ENCODE peak calls at places on chromosome 3, in five cellular contexts. B is NCI-H1417, I is OCI-M1, Y is KBM-7, G is uterus. W is an unnamed sample.

GRCh38 chr3:5463986-5464385 is 276.5 kb downstream of the EDEM1 start:
- DNase-seq in B (no peak), I (peak), Y (peak), G (no peak), W (no peak)

GRCh38 chr3:47455806-47456452 is 19.8 kb downstream of the SCAP start:
- DNase-seq in B (no peak), I (no peak), Y (no peak), G (no peak), W (no peak)

GRCh38 chr3:113985526-113985925 is 37.7 kb downstream of the ZDHHC23 start:
- DNase-seq in B (no peak), I (peak), Y (peak), G (no peak), W (no peak)

GRCh38 chr3:26763723-26764122 is 141.2 kb downstream of the LRRC3B start:
- DNase-seq in B (no peak), I (no peak), Y (no peak), G (no peak), W (no peak)

GRCh38 chr3:179921500-179921899 is 115.2 kb downstream of the PEX5L start:
- DNase-seq in B (no peak), I (no peak), Y (no peak), G (no peak), W (no peak)

GRCh38 chr3:98885851-98886250 is 15.6 kb downstream of the DCBLD2 start:
- DNase-seq in B (no peak), I (no peak), Y (no peak), G (no peak), W (no peak)

GRCh38 chr3:49701388-49702077 is 12.2 kb downstream of the RNF123 start:
- DNase-seq in B (no peak), I (no peak), Y (no peak), G (no peak), W (no peak)

GRCh38 chr3:25468866-25469319 is 40.8 kb downstream of the RARB start:
- DNase-seq in B (no peak), I (no peak), Y (no peak), G (peak), W (peak)

GRCh38 chr3:185939721-185940120 is 1.9 kb upstream of the TRA2B start:
- DNase-seq in B (no peak), I (no peak), Y (no peak), G (no peak), W (no peak)

GRCh38 chr3:194006-194405 is 2.6 kb upstream of the CHL1 start:
- DNase-seq in B (no peak), I (no peak), Y (no peak), G (no peak), W (no peak)

GRCh38 chr3:168220609-168221008 is 124.9 kb upstream of the GOLIM4 start:
- DNase-seq in B (no peak), I (no peak), Y (no peak), G (no peak), W (peak)

GRCh38 chr3:129051776-129052400 is 8.7 kb upstream of the GP9 start:
- DNase-seq in B (peak), I (no peak), Y (no peak), G (no peak), W (no peak)

W was measured in astrocyte.